ENCODE peak calls at places on chromosomes 7 and 10, in eight cellular contexts. One of them, this sample, is unnamed. For H3K27me3, the result is how much of the 10 kb centered on the place peaks cover.

GRCh38 chr10:91284486-91285090 is 64.1 kb downstream of the PCGF5 start:
- DNase-seq in A673: no peak
- DNase-seq in mesendoderm: no peak
- DNase-seq in tibial nerve: no peak
- DNase-seq in tibial artery: no peak
- DNase-seq in fibroblast of lung: peak
- DNase-seq in endodermal cell: no peak
- DNase-seq in body of pancreas: no peak
- DNase-seq in this sample: no peak

GRCh38 chr10:114653926-114654325 is 4.1 kb downstream of the ABLIM1 start:
- DNase-seq in mesendoderm: no peak
- DNase-seq in tibial artery: no peak
- DNase-seq in body of pancreas: no peak
- DNase-seq in tibial nerve: no peak
- DNase-seq in A673: no peak
- DNase-seq in fibroblast of lung: no peak
- DNase-seq in endodermal cell: no peak
- DNase-seq in this sample: peak

GRCh38 chr10:80509108-80509402 is 28.6 kb upstream of the SH2D4B start:
- DNase-seq in endodermal cell: no peak
- DNase-seq in body of pancreas: peak
- DNase-seq in tibial artery: peak
- DNase-seq in fibroblast of lung: no peak
- DNase-seq in tibial nerve: no peak
- DNase-seq in A673: no peak
- DNase-seq in mesendoderm: no peak
- DNase-seq in this sample: no peak

GRCh38 chr7:84914598-84914997 is 272.3 kb downstream of the SEMA3D start:
- DNase-seq in endodermal cell: peak
- DNase-seq in fibroblast of lung: no peak
- DNase-seq in tibial artery: no peak
- DNase-seq in tibial nerve: no peak
- DNase-seq in mesendoderm: peak
- DNase-seq in body of pancreas: no peak
- DNase-seq in A673: peak
- DNase-seq in this sample: no peak

GRCh38 chr10:26804418-26805393 is 56.1 kb downstream of the ABI1 start:
- DNase-seq in tibial nerve: no peak
- DNase-seq in body of pancreas: no peak
- DNase-seq in tibial artery: no peak
- DNase-seq in A673: no peak
- DNase-seq in fibroblast of lung: no peak
- DNase-seq in endodermal cell: no peak
- DNase-seq in mesendoderm: no peak
- DNase-seq in this sample: no peak

GRCh38 chr10:96022739-96023138 is 20.6 kb upstream of the CCNJ start:
- DNase-seq in A673: no peak
- DNase-seq in tibial nerve: no peak
- DNase-seq in body of pancreas: no peak
- DNase-seq in tibial artery: no peak
- DNase-seq in fibroblast of lung: no peak
- DNase-seq in mesendoderm: no peak
- DNase-seq in endodermal cell: no peak
- DNase-seq in this sample: no peak

GRCh38 chr7:152145853-152146466 is 120.5 kb downstream of the GALNT11 start:
- DNase-seq in A673: peak
- DNase-seq in body of pancreas: peak
- DNase-seq in tibial nerve: no peak
- DNase-seq in tibial artery: no peak
- DNase-seq in mesendoderm: peak
- DNase-seq in fibroblast of lung: peak
- DNase-seq in endodermal cell: peak
- DNase-seq in this sample: no peak

GRCh38 chr10:32095116-32095733 is 39.0 kb upstream of the KIF5B start:
- DNase-seq in tibial nerve: no peak
- DNase-seq in endodermal cell: no peak
- DNase-seq in mesendoderm: no peak
- DNase-seq in tibial artery: no peak
- DNase-seq in A673: no peak
- DNase-seq in body of pancreas: no peak
- DNase-seq in fibroblast of lung: peak
- DNase-seq in this sample: no peak

GRCh38 chr10:76779163-76779820 is 858.3 kb downstream of the KCNMA1 start:
- DNase-seq in tibial artery: no peak
- DNase-seq in fibroblast of lung: peak
- DNase-seq in A673: peak
- DNase-seq in body of pancreas: no peak
- DNase-seq in endodermal cell: peak
- DNase-seq in mesendoderm: peak
- DNase-seq in tibial nerve: no peak
- DNase-seq in this sample: no peak

GRCh38 chr10:47076949-47077348 is 165.7 kb downstream of the PTPN20 start:
- DNase-seq in mesendoderm: no peak
- DNase-seq in tibial nerve: no peak
- DNase-seq in body of pancreas: no peak
- DNase-seq in A673: peak
- DNase-seq in tibial artery: no peak
- DNase-seq in endodermal cell: peak
- DNase-seq in fibroblast of lung: peak
- DNase-seq in this sample: no peak

GRCh38 chr10:97025613-97026242 is 160.0 kb downstream of the SLIT1 start:
- DNase-seq in mesendoderm: peak
- DNase-seq in endodermal cell: peak
- DNase-seq in A673: peak
- DNase-seq in fibroblast of lung: peak
- DNase-seq in body of pancreas: peak
- DNase-seq in tibial nerve: no peak
- DNase-seq in tibial artery: peak
- DNase-seq in this sample: no peak

GRCh38 chr7:137879357-137880158 is 32.8 kb upstream of the DGKI start:
- DNase-seq in A673: no peak
- DNase-seq in fibroblast of lung: no peak
- DNase-seq in mesendoderm: peak
- DNase-seq in body of pancreas: no peak
- DNase-seq in endodermal cell: peak
- DNase-seq in tibial nerve: no peak
- DNase-seq in tibial artery: no peak
- DNase-seq in this sample: no peak

GRCh38 chr7:82542665-82543064 is 99.1 kb upstream of the CACNA2D1 start:
- DNase-seq in mesendoderm: peak
- DNase-seq in fibroblast of lung: peak
- DNase-seq in tibial nerve: no peak
- DNase-seq in A673: peak
- DNase-seq in tibial artery: no peak
- DNase-seq in endodermal cell: no peak
- DNase-seq in body of pancreas: no peak
- DNase-seq in this sample: no peak

GRCh38 chr7:145893925-145894535 is 222.6 kb upstream of the CNTNAP2 start:
- DNase-seq in fibroblast of lung: no peak
- DNase-seq in endodermal cell: no peak
- DNase-seq in tibial artery: no peak
- DNase-seq in A673: no peak
- DNase-seq in body of pancreas: no peak
- DNase-seq in mesendoderm: no peak
- DNase-seq in tibial nerve: no peak
- DNase-seq in this sample: no peak

GRCh38 chr7:73999664-74000420 is 28.1 kb upstream of the ELN start:
- DNase-seq in body of pancreas: peak
- DNase-seq in tibial artery: peak
- DNase-seq in endodermal cell: no peak
- DNase-seq in fibroblast of lung: peak
- DNase-seq in A673: no peak
- DNase-seq in mesendoderm: no peak
- DNase-seq in tibial nerve: peak
- DNase-seq in this sample: no peak

GRCh38 chr7:41298343-41298875 is 404.5 kb downstream of the INHBA start:
- DNase-seq in tibial nerve: no peak
- DNase-seq in endodermal cell: no peak
- DNase-seq in fibroblast of lung: peak
- DNase-seq in A673: no peak
- DNase-seq in body of pancreas: no peak
- DNase-seq in mesendoderm: no peak
- DNase-seq in tibial artery: no peak
- DNase-seq in this sample: no peak
- H3K27ac ChIP-seq in tibial nerve: no peak
- H3K27ac ChIP-seq in endodermal cell: no peak
- H3K27ac ChIP-seq in fibroblast of lung: no peak
- H3K27ac ChIP-seq in A673: no peak
- H3K27ac ChIP-seq in body of pancreas: no peak
- H3K27ac ChIP-seq in mesendoderm: no peak
- H3K27ac ChIP-seq in tibial artery: no peak
- H3K27ac ChIP-seq in this sample: no peak

GRCh38 chr10:63518690-63519288 is 2.4 kb upstream of the REEP3 start:
- DNase-seq in fibroblast of lung: no peak
- DNase-seq in mesendoderm: no peak
- DNase-seq in tibial artery: no peak
- DNase-seq in A673: no peak
- DNase-seq in endodermal cell: no peak
- DNase-seq in body of pancreas: no peak
- DNase-seq in tibial nerve: no peak
- DNase-seq in this sample: no peak

GRCh38 chr10:63521389-63522128 is at the start of gene REEP3:
- DNase-seq in tibial nerve: peak
- DNase-seq in A673: peak
- DNase-seq in fibroblast of lung: peak
- DNase-seq in tibial artery: peak
- DNase-seq in body of pancreas: peak
- DNase-seq in mesendoderm: peak
- DNase-seq in endodermal cell: peak
- DNase-seq in this sample: peak

GRCh38 chr10:63522129-63522687 is 1.0 kb downstream of the REEP3 start:
- DNase-seq in mesendoderm: no peak
- DNase-seq in A673: peak
- DNase-seq in tibial nerve: no peak
- DNase-seq in tibial artery: no peak
- DNase-seq in body of pancreas: no peak
- DNase-seq in fibroblast of lung: peak
- DNase-seq in endodermal cell: no peak
- DNase-seq in this sample: no peak

GRCh38 chr10:63523015-63523414 is 1.8 kb downstream of the REEP3 start:
- DNase-seq in tibial artery: no peak
- DNase-seq in A673: no peak
- DNase-seq in body of pancreas: no peak
- DNase-seq in tibial nerve: no peak
- DNase-seq in fibroblast of lung: no peak
- DNase-seq in endodermal cell: no peak
- DNase-seq in mesendoderm: no peak
- DNase-seq in this sample: no peak

DNA sequence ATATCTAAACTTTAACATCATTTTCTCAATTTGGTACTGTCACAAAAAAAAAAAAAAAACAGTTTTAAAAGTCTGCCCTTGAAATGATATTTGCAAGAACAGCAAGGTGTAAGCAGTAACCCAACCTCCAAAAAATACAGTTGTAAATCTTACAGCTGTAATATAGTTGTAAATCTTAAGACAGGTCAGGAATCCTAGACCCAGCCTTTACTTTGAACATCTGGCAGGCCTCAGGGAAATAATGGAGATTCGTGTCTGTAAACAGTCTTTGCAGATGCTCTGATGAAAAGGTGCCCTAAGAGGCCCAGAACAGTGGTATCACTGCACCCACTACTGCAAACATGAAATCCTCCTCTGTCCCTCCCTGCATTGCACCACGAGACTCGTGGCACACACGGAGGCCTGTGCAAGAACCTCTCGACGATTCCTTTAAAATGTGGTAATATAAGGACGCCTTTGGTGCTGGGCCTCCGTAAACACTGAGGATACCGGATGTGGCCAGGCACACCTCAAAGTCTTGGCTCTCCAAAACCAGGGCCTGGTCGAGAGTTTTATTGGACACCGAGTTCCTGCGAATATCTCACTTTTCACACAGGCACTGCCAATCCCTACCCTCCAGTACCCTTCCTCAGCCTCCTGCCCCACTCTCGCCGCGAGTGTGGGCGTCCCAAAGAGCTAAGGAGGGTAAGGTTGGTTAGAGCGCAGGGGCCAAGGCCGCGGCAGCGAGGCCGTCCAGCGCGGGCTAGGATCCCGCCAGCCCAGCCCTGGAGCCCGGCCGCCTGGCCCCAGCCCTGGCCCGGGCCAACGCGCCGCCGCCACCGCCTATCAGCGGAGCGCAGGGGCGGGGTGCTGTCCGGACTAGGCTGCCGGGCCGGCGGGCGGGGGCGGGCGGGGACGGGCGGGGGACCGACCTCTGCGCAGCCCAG is 475 bp upstream of the REEP3 start:
- DNase-seq in tibial nerve: peak
- DNase-seq in body of pancreas: peak
- DNase-seq in endodermal cell: peak
- DNase-seq in fibroblast of lung: no peak
- DNase-seq in A673: peak
- DNase-seq in mesendoderm: peak
- DNase-seq in tibial artery: peak
- DNase-seq in this sample: peak
- H3K27me3 ChIP-seq in tibial nerve: under half
- H3K27me3 ChIP-seq in body of pancreas: under half
- H3K27me3 ChIP-seq in endodermal cell: under half
- H3K27me3 ChIP-seq in fibroblast of lung: under half
- H3K27me3 ChIP-seq in A673: under half
- H3K27me3 ChIP-seq in mesendoderm: under half
- H3K27me3 ChIP-seq in tibial artery: under half
- H3K27me3 ChIP-seq in this sample: under half

DNA sequence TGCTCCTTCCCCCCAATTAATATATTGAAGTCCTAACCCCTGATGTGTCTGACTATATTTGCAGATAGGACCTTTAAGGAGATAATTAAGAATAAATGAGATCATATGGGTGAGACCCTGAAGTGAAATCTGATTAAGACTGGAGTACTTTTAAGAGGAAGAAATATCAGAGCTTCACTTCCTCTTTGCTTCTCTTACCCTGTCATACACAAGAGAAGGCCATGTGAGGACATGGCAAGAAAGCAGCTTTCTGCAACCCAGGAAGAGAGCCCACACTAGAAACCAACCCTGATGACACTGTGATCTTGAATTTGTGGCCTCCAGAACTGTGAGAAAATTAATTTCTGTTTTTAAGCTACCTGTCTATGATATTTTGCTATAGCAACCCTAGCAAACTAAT is 44.2 kb downstream of the JMJD1C start:
- DNase-seq in endodermal cell: no peak
- DNase-seq in tibial nerve: no peak
- DNase-seq in fibroblast of lung: no peak
- DNase-seq in mesendoderm: no peak
- DNase-seq in body of pancreas: no peak
- DNase-seq in A673: no peak
- DNase-seq in tibial artery: no peak
- DNase-seq in this sample: no peak
- H3K27ac ChIP-seq in endodermal cell: no peak
- H3K27ac ChIP-seq in tibial nerve: no peak
- H3K27ac ChIP-seq in fibroblast of lung: no peak
- H3K27ac ChIP-seq in mesendoderm: no peak
- H3K27ac ChIP-seq in body of pancreas: no peak
- H3K27ac ChIP-seq in A673: no peak
- H3K27ac ChIP-seq in tibial artery: no peak
- H3K27ac ChIP-seq in this sample: peak

DNA sequence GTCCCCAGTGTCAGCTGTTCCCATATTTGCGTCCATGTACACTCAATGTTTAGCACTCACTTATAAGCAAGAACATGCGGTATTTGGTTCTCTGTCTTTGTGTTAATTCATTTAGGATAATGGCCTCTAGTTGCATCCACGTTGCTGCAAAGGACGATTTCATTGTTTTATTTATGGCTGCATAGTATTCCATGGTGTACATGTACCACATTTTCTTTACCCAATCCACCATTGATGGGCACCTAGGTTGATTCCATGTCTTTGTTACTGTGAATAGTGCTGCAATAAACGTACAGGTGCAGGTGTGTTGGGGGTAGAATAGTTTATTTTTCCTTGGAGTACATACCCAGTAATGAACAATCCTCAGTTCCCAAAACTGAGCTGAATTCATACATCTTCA is 24.3 kb upstream of the TRIM56 start:
- DNase-seq in tibial nerve: no peak
- DNase-seq in fibroblast of lung: no peak
- DNase-seq in tibial artery: no peak
- DNase-seq in body of pancreas: no peak
- DNase-seq in endodermal cell: no peak
- DNase-seq in mesendoderm: no peak
- DNase-seq in A673: no peak
- DNase-seq in this sample: no peak
- H3K27me3 ChIP-seq in tibial nerve: under half
- H3K27me3 ChIP-seq in fibroblast of lung: under half
- H3K27me3 ChIP-seq in tibial artery: half or more
- H3K27me3 ChIP-seq in body of pancreas: under half
- H3K27me3 ChIP-seq in endodermal cell: under half
- H3K27me3 ChIP-seq in mesendoderm: under half
- H3K27me3 ChIP-seq in A673: under half
- H3K27me3 ChIP-seq in this sample: half or more